ENCODE peak calls at places on chromosomes 13 and 19, in nine cellular contexts. N, W, J, F, C, B, T, A and V are unnamed samples.

GRCh38 chr13:41597348-41598041 is 140.1 kb downstream of the RGCC start:
- DNase-seq in N (no peak), W (no peak), J (peak), F (peak), C (no peak), B (no peak), T (no peak), A (no peak), V (peak)

GRCh38 chr19:18450934-18451836 is 13.3 kb upstream of the ISYNA1 start:
- DNase-seq in N (peak), W (peak), J (peak), F (peak), C (no peak), B (peak), T (peak), A (no peak), V (peak)

GRCh38 chr19:12796146-12797071 is 5.1 kb downstream of the JUNB start:
- DNase-seq in N (peak), W (peak), J (peak), F (peak), C (no peak), B (peak), T (peak), A (peak), V (peak)

GRCh38 chr19:40417714-40417996 is 4.5 kb upstream of the PRX start:
- DNase-seq in N (no peak), W (no peak), J (no peak), F (no peak), C (no peak), B (no peak), T (no peak), A (no peak), V (no peak)

GRCh38 chr19:30226464-30227070 is 145.6 kb upstream of the ZNF536 start:
- DNase-seq in N (no peak), W (no peak), J (no peak), F (no peak), C (no peak), B (no peak), T (no peak), A (no peak), V (peak)

GRCh38 chr13:72218966-72219365 is 352.0 kb upstream of the DACH1 start:
- DNase-seq in N (no peak), W (no peak), J (no peak), F (no peak), C (no peak), B (no peak), T (no peak), A (no peak), V (no peak)

GRCh38 chr19:18848860-18849661 is 17.3 kb downstream of the UPF1 start:
- DNase-seq in N (peak), W (no peak), J (peak), F (peak), C (no peak), B (no peak), T (peak), A (peak), V (peak)

GRCh38 chr13:99505814-99506269 is 4.6 kb downstream of the TM9SF2 start:
- DNase-seq in N (no peak), W (no peak), J (peak), F (peak), C (no peak), B (no peak), T (peak), A (no peak), V (no peak)

GRCh38 chr19:47413941-47414340 is 5.4 kb downstream of the MEIS3 start:
- DNase-seq in N (no peak), W (no peak), J (no peak), F (no peak), C (no peak), B (no peak), T (no peak), A (no peak), V (no peak)

GRCh38 chr19:40702337-40703012 is 12.0 kb upstream of the NUMBL start:
- DNase-seq in N (no peak), W (no peak), J (peak), F (no peak), C (no peak), B (peak), T (peak), A (no peak), V (no peak)

GRCh38 chr19:6271251-6271650 is 8.5 kb downstream of the MLLT1 start:
- DNase-seq in N (no peak), W (no peak), J (peak), F (peak), C (no peak), B (no peak), T (peak), A (no peak), V (peak)

GRCh38 chr13:20118268-20119140 is 42.3 kb downstream of the GJA3 start:
- DNase-seq in N (peak), W (peak), J (peak), F (no peak), C (no peak), B (no peak), T (peak), A (peak), V (no peak)

GRCh38 chr13:23367907-23368306 is 65.6 kb downstream of the SACS start:
- DNase-seq in N (no peak), W (no peak), J (no peak), F (no peak), C (no peak), B (no peak), T (no peak), A (no peak), V (no peak)
- H3K4me3 ChIP-seq in N (no peak), W (no peak), J (no peak), F (no peak), C (no peak), B (no peak), T (no peak), A (no peak), V (no peak)

DNA sequence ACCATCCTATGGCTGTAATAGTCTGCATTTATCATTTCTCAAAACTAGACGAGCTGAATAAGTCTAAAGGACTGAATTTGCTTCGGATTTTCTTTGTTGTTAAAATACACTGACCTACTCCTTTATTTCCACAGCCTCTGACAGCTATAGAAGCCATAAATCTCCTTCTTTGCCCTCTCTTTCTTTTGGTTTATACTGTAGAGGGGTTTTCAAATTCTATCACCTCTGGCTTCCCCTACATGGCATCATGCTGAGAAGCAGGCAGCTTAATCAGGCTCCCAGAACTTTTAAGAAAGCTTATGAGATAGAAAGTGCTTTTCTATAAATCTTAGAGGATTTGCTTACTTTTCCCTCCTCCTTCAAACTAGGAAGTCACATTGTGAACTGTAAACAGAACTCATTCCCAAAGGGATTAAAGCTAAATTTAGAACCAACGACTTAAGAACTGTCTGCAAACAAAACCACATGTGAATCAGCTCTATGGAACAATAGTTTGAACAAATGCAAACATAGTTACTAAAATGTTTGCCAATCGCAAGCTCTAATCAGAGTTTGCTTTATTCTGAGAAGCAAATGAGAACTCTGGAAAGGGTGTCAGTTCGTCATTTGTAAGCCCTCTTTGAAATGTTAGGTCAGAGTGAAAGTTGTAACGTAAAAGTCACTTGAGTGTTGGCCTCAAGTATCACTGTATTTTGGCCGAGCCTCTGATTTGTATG is 344.0 kb downstream of the RFC3 start:
- DNase-seq in N (no peak), W (no peak), J (peak), F (peak), C (peak), B (peak), T (peak), A (no peak), V (peak)
- H3K4me3 ChIP-seq in N (no peak), W (no peak), J (no peak), F (peak), C (no peak), B (no peak), T (no peak), A (peak), V (peak)

GRCh38 chr13:101916758-101917474 is 464.4 kb downstream of the ITGBL1 start:
- DNase-seq in N (no peak), W (no peak), J (no peak), F (no peak), C (no peak), B (no peak), T (no peak), A (no peak), V (peak)

GRCh38 chr13:101915333-101915732 is 462.9 kb downstream of the ITGBL1 start:
- DNase-seq in N (no peak), W (no peak), J (no peak), F (no peak), C (no peak), B (no peak), T (no peak), A (no peak), V (no peak)

GRCh38 chr13:101915755-101916107 is 463.3 kb downstream of the ITGBL1 start:
- DNase-seq in N (no peak), W (no peak), J (no peak), F (no peak), C (no peak), B (no peak), T (no peak), A (no peak), V (no peak)

GRCh38 chr13:101917475-101917810 is 465.0 kb downstream of the ITGBL1 start:
- DNase-seq in N (no peak), W (no peak), J (no peak), F (no peak), C (no peak), B (no peak), T (no peak), A (no peak), V (peak)

DNA sequence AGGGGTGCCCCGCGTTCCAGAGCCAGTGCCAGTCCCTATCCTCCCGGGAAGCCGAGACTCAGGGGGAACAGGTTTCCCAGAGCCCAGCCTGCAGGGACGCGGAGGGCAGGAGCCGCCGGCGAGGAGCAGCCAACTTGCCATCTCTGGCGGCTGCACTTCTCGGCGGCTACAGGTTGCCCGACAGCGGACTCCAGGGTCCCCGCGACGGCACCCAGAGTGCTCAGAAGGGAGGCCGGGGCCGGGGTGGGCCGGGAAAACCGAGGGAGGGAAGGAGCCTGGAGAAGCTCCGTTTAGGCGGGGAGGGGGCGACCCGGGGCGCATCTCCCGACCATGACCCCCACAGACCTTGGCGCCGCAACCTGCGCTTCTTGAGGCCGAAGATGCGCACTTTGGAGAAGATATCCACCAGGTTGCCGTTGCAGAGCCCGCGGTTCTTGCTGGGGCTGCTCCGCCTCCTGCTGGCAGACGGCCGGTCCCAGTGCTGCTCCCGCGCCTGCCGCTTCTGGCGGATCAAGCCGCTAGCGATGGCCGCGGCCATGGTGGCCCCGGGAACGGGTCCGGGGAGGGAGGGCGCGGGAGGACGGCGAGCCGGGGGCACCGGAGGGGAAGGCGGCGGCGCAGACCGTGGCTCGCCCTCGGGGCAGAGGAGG is 463.8 kb downstream of the ITGBL1 start:
- DNase-seq in N (no peak), W (no peak), J (peak), F (no peak), C (no peak), B (no peak), T (no peak), A (no peak), V (peak)
- H3K4me3 ChIP-seq in N (no peak), W (no peak), J (no peak), F (no peak), C (no peak), B (no peak), T (no peak), A (peak), V (no peak)

DNA sequence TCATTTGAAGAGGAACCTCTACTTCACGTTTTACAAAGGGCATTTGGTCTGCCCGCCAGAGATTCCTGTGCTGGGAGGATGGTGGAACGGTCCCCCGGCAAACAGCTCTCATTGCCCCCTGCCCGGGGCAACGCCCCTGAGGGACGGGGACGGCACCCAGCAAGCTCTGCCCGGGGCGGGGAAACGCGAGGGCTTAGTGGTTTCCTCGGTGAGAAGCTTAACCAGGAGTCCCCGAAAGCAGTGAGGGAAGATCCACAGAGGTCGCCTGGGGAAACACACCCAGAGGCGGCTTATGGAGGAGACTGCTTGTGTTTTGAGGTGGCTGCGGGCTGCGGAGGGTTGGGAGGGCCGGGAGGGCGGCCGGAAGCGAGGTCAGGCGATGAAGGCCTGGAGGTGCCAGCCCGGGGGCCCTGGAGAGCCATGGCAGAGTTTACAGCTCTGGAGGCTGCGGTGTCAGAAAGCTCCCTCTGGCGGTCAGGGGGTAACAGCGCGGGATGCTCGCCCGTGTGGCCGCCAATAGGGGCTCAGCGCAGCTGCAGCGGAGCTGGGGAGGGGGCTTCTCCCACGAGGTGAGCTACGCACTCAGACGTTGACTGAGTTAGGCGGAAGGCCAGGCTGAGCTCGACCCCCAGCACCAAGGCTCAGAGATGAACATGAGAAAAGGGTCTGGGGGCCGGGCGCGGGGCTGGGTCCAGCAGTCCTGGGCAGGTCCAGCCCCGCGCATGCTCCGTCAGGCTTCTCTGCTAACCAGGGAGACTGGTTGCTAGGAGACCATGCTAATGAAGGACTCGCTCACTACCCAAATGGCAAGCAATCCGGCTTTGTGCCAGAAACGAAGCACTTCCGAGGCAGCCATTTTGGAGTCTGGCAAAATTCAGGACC is 652 bp upstream of the TPGS1 start:
- DNase-seq in N (peak), W (peak), J (peak), F (peak), C (peak), B (peak), T (peak), A (peak), V (peak)
- H3K4me3 ChIP-seq in N (no peak), W (peak), J (peak), F (peak), C (peak), B (peak), T (peak), A (peak), V (peak)

GRCh38 chr13:64164435-64164834 is 2748.8 kb upstream of the PCDH20 start:
- DNase-seq in N (peak), W (peak), J (no peak), F (no peak), C (no peak), B (no peak), T (no peak), A (no peak), V (no peak)

GRCh38 chr13:64165826-64166225 is 2750.2 kb upstream of the PCDH20 start:
- DNase-seq in N (no peak), W (no peak), J (no peak), F (no peak), C (no peak), B (no peak), T (no peak), A (no peak), V (no peak)
- H3K4me3 ChIP-seq in N (no peak), W (no peak), J (no peak), F (no peak), C (no peak), B (no peak), T (no peak), A (no peak), V (no peak)

GRCh38 chr19:38693380-38694223 is 46.2 kb downstream of the ACTN4 start:
- DNase-seq in N (no peak), W (no peak), J (peak), F (peak), C (no peak), B (peak), T (peak), A (no peak), V (peak)
- H3K4me3 ChIP-seq in N (no peak), W (peak), J (no peak), F (no peak), C (no peak), B (no peak), T (no peak), A (peak), V (no peak)

DNA sequence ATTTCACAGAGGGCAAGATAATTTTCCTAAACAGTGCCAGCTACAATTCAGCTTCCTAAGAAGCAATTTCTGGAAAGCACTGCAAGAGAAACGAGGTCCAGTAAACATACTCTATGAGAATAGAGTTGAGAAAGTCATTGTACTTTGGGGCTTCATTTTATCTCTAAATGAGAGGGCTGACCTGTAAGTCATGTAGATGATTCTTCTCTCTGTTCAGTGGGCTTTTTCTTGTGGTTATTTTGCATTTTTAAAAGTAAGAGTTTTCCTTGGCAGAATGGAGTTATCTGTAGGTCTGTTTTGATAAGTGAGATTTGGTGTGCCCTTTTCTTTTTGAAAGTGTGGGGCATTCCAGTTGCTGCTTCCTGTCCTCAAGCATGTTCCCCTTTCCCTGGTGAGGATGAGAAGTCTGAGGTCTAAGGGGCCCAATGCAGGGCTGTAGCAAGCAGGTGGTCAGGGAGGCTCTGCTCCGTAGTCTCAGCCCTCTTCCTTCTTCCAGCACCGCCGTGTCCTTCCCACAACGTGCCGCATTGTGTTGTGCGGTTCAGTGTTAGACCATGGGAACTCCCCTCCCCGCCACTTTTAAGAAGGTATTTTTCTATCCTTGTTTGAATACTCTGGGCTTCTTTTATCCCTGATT is 86.3 kb downstream of the ARHGEF7 start:
- DNase-seq in N (no peak), W (no peak), J (no peak), F (no peak), C (no peak), B (no peak), T (no peak), A (no peak), V (no peak)
- H3K4me3 ChIP-seq in N (no peak), W (no peak), J (no peak), F (no peak), C (no peak), B (no peak), T (no peak), A (no peak), V (no peak)

GRCh38 chr19:38780443-38780842 is 7.1 kb upstream of the LGALS7 start:
- DNase-seq in N (no peak), W (no peak), J (no peak), F (no peak), C (no peak), B (no peak), T (no peak), A (no peak), V (no peak)
- H3K4me3 ChIP-seq in N (no peak), W (no peak), J (no peak), F (no peak), C (no peak), B (no peak), T (no peak), A (no peak), V (no peak)

DNA sequence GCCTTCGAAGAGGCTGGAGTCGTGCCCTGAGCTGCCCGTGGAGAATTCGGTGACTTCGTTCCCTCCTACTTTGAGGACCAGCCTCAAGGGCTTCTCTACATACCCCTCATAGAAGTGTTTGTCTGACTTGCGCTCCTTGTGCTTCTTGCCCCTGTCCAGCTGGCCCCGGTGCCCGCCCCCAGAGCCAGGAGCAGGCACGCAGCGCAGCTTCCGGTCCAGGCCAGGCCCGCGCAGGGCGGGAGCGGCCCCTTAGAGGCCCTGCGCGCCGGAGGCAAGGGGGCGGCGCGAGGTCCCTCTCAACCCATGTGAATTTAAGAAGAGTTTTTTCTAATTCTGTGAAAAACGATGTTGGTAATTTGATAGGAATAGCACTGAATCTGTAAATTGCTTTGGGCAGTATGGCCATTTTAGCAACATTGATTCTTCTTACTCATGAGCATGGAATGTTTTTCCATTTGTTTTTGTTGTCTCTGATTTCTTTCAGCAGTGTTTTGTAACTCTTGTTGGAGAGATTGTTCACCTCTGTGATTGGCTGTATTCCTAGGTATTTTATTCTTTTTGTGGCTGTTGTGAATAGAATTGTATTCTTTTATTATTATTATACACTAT is 46.9 kb upstream of the SOX21 start:
- DNase-seq in N (no peak), W (no peak), J (no peak), F (no peak), C (no peak), B (no peak), T (no peak), A (no peak), V (no peak)
- H3K4me3 ChIP-seq in N (no peak), W (no peak), J (no peak), F (no peak), C (no peak), B (no peak), T (no peak), A (no peak), V (no peak)

GRCh38 chr13:30240608-30241007 is 66.7 kb downstream of the KATNAL1 start:
- DNase-seq in N (no peak), W (no peak), J (no peak), F (no peak), C (no peak), B (no peak), T (no peak), A (no peak), V (no peak)
- H3K4me3 ChIP-seq in N (no peak), W (no peak), J (no peak), F (no peak), C (no peak), B (no peak), T (no peak), A (no peak), V (no peak)